ENCODE peak calls at places on chromosomes 11 and 22, in four cellular contexts. P is ACHN; M is CD4-positive, alpha-beta memory T cell; H is GF-D8. D is an unnamed sample.

GRCh38 chr11:68372114-68372513 is 59.7 kb downstream of the LRP5 start:
- DNase-seq in P (no peak), H (no peak), M (no peak), D (no peak)

GRCh38 chr22:21444701-21445436 is 22.3 kb upstream of the TMEM191C start:
- DNase-seq in H (no peak), M (no peak), P (no peak), D (no peak)

GRCh38 chr11:45288395-45288794 is 2.3 kb upstream of the SYT13 start:
- DNase-seq in H (no peak), M (no peak), P (no peak), D (no peak)

GRCh38 chr22:32839776-32840571 is 38.5 kb downstream of the TIMP3 start:
- DNase-seq in M (no peak), H (no peak), P (no peak), D (no peak)

GRCh38 chr11:31974737-31975136 is 116.1 kb upstream of the RCN1 start:
- DNase-seq in H (no peak), M (no peak), P (peak), D (peak)

GRCh38 chr11:120334894-120335462 is 1.2 kb upstream of the ARHGEF12 start:
- DNase-seq in P (peak), H (peak), M (peak), D (peak)

GRCh38 chr11:87421422-87421821 is 383.7 kb downstream of the TMEM135 start:
- DNase-seq in P (peak), H (peak), M (peak), D (peak)

GRCh38 chr11:69274531-69275016 is 19.4 kb upstream of the MYEOV start:
- DNase-seq in M (no peak), P (no peak), H (no peak), D (peak)

GRCh38 chr11:6737872-6738466 is 33.8 kb downstream of the OR2AG2 start:
- DNase-seq in H (no peak), M (peak), P (peak), D (peak)

GRCh38 chr11:102291831-102292230 is 25.5 kb upstream of the BIRC3 start:
- DNase-seq in M (no peak), H (no peak), P (no peak), D (no peak)

GRCh38 chr11:64729851-64730382 is 6.9 kb upstream of the NRXN2 start:
- DNase-seq in H (no peak), P (no peak), M (no peak), D (no peak)

GRCh38 chr22:23500508-23501208 is 79.4 kb downstream of the IGLL1 start:
- DNase-seq in P (no peak), M (no peak), H (no peak), D (no peak)

GRCh38 chr11:35288817-35289541 is 130.4 kb downstream of the SLC1A2 start:
- DNase-seq in M (no peak), H (no peak), P (peak), D (peak)

GRCh38 chr22:35367331-35367886 is 13.5 kb upstream of the HMOX1 start:
- DNase-seq in P (no peak), H (peak), M (no peak), D (no peak)

GRCh38 chr11:124987096-124987495 is 33.1 kb downstream of the CCDC15 start:
- DNase-seq in P (no peak), M (no peak), H (no peak), D (no peak)

GRCh38 chr22:28799834-28800307 is 498 bp downstream of the XBP1 start:
- DNase-seq in P (peak), M (no peak), H (no peak), D (peak)

GRCh38 chr11:116837231-116838091 is at the start of gene APOA1:
- DNase-seq in H (no peak), P (no peak), M (no peak), D (no peak)